ENCODE peak calls at places on chromosomes 3 and 15, in nine cellular contexts. C is fibroblast of lung, V is GM12865, G is upper lobe of right lung, M is mucosa of descending colon, F is neural crest cell, A is cardiac muscle cell, W is A549, H is cardiac fibroblast. B is an unnamed sample.

GRCh38 chr15:60913901-60914300 is 315.2 kb downstream of the RORA start:
- DNase-seq in C (no peak), V (no peak), G (no peak), M (no peak), F (no peak), A (no peak), W (no peak), H (no peak), B (no peak)

GRCh38 chr3:159619341-159619885 is 369.2 kb upstream of the IL12A start:
- DNase-seq in C (peak), V (no peak), G (no peak), M (no peak), F (no peak), A (peak), W (peak), H (peak), B (no peak)

GRCh38 chr3:163626753-163627152 is 1451.5 kb downstream of the SI start:
- DNase-seq in C (no peak), V (no peak), G (no peak), M (no peak), F (no peak), A (no peak), W (no peak), H (no peak), B (no peak)

GRCh38 chr3:122952509-122952908 is 75.1 kb downstream of the SEMA5B start:
- DNase-seq in C (no peak), V (peak), G (no peak), M (no peak), F (no peak), A (no peak), W (peak), H (peak), B (no peak)

GRCh38 chr3:186315581-186316354 is 46.3 kb downstream of the DGKG start:
- DNase-seq in C (peak), V (no peak), G (no peak), M (no peak), F (no peak), A (no peak), W (no peak), H (no peak), B (no peak)

GRCh38 chr3:187673012-187673411 is 2.8 kb upstream of the SST start:
- DNase-seq in C (peak), V (no peak), G (no peak), M (no peak), F (no peak), A (no peak), W (no peak), H (no peak), B (no peak)

GRCh38 chr3:40534283-40534682 is 9.5 kb downstream of the ZNF621 start:
- DNase-seq in C (no peak), V (no peak), G (no peak), M (no peak), F (no peak), A (no peak), W (no peak), H (no peak), B (no peak)

GRCh38 chr15:75775296-75776074 is 62.8 kb upstream of the CSPG4 start:
- DNase-seq in C (no peak), V (peak), G (no peak), M (no peak), F (no peak), A (no peak), W (peak), H (no peak), B (no peak)

GRCh38 chr3:32757618-32758374 is 60.0 kb upstream of the TRIM71 start:
- DNase-seq in C (no peak), V (no peak), G (no peak), M (no peak), F (no peak), A (no peak), W (no peak), H (no peak), B (no peak)

GRCh38 chr3:197338586-197338985 is 40.2 kb upstream of the DLG1 start:
- DNase-seq in C (no peak), V (no peak), G (no peak), M (no peak), F (no peak), A (no peak), W (no peak), H (no peak), B (no peak)

GRCh38 chr3:197335428-197336132 is 37.2 kb upstream of the DLG1 start:
- DNase-seq in C (peak), V (no peak), G (no peak), M (no peak), F (no peak), A (peak), W (no peak), H (no peak), B (no peak)

GRCh38 chr3:197337214-197337613 is 38.8 kb upstream of the DLG1 start:
- DNase-seq in C (no peak), V (no peak), G (no peak), M (no peak), F (no peak), A (no peak), W (no peak), H (no peak), B (no peak)

GRCh38 chr3:197336348-197336747 is 37.9 kb upstream of the DLG1 start:
- DNase-seq in C (no peak), V (no peak), G (no peak), M (no peak), F (no peak), A (no peak), W (no peak), H (no peak), B (no peak)

DNA sequence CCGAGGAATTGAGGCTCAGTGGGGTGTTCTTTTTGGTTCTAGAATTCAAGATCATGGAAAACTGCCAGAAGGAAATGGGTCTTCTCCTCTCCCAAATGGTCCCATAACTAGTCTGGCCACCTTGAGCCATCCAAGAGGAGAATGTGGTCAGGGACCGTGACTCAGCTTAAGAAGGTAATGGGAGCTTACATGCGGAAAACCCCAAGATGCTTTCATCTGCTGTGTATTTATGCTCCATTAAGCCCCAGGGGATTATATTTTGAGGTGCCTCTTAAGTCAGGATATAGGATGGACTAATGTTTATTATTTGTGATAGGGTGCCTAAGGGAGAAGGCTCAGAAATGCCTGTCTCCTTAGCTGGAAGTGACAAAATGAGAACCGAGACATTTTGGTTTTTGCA is 39.2 kb upstream of the DLG1 start:
- DNase-seq in C (peak), V (no peak), G (no peak), M (no peak), F (no peak), A (no peak), W (no peak), H (no peak), B (no peak)
- TF ChIP-seq CTCF in C (no peak), V (no peak), G (no peak), M (no peak), F (no peak), A (no peak), W (no peak), H (no peak), B (no peak)

GRCh38 chr3:182259579-182259978 is 533.7 kb upstream of the ATP11B start:
- DNase-seq in C (peak), V (no peak), G (no peak), M (no peak), F (peak), A (peak), W (no peak), H (peak), B (no peak)

GRCh38 chr3:182258538-182259177 is 534.6 kb upstream of the ATP11B start:
- DNase-seq in C (peak), V (peak), G (no peak), M (peak), F (no peak), A (peak), W (peak), H (peak), B (no peak)

GRCh38 chr3:182257361-182257760 is 535.9 kb upstream of the ATP11B start:
- DNase-seq in C (peak), V (no peak), G (no peak), M (no peak), F (no peak), A (no peak), W (no peak), H (no peak), B (no peak)

GRCh38 chr3:182255095-182255600 is 538.2 kb upstream of the ATP11B start:
- DNase-seq in C (no peak), V (no peak), G (no peak), M (no peak), F (no peak), A (no peak), W (no peak), H (no peak), B (no peak)

DNA sequence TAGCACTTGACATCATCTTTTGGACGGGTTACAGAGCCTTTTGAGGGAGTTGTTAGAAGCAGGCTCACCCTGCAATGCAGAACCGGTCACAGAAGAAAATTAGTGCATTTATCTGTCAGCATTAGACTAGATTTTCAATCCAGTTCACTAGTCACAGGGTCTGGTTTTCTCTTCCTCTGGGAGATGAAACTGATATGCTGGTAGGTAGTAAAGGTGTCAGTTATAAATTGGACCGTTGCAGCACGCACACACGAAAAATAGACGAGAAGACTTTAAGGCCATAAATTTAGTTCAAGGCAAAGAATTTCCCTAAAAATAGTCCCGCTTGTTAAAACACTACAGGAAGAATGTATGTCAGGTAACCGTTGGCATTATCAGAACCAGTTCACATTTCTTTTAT is 532.2 kb upstream of the ATP11B start:
- DNase-seq in C (no peak), V (no peak), G (no peak), M (no peak), F (no peak), A (no peak), W (no peak), H (no peak), B (no peak)
- TF ChIP-seq CTCF in C (no peak), V (no peak), G (no peak), M (no peak), F (no peak), A (no peak), W (no peak), H (no peak), B (no peak)

GRCh38 chr3:149975919-149976318 is 5.2 kb upstream of the PFN2 start:
- DNase-seq in C (no peak), V (peak), G (no peak), M (no peak), F (no peak), A (no peak), W (no peak), H (no peak), B (no peak)
- TF ChIP-seq CTCF in C (no peak), V (peak), G (no peak), M (no peak), F (no peak), A (no peak), W (no peak), H (no peak), B (peak)

DNA sequence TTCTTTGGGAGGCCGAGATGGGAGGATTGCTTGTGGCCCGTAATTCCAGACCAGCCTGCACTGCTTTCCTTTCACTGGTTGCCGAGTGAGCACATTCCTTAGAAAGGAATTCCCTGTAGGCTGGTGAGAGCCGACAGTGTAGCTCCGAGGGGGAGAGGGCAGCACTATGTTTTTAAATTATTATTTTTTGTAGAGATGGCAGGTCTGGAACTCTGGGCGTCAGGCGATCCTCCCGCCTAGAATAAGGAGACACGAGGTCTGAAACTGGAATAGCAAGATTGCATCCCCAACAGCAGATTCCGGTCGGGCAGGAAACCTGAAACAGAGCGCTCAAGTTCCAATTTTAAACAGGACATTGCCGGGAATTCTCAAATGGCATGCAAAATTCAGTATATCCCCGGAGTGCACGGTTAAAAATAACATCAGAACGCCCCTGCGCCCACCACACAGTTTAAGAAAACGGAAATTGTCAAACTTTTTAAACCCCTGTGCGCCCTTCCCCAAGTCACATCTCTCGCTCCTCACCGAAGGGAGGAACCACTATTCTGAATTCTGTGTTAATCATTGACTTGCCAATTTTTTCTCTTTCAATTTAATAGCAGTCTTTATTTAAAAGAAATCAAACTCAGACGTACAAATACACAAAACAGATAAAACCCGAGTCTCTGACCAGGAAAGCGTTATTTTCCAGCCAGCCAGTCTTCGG is 637 bp upstream of the RNU5B-1 start:
- DNase-seq in C (peak), V (peak), G (peak), M (peak), F (no peak), A (peak), W (peak), H (peak), B (no peak)
- TF ChIP-seq CTCF in C (no peak), V (no peak), G (no peak), M (no peak), F (peak), A (peak), W (peak), H (no peak), B (no peak)

GRCh38 chr3:15918988-15919387 is 121.2 kb upstream of the ANKRD28 start:
- DNase-seq in C (no peak), V (no peak), G (no peak), M (no peak), F (no peak), A (no peak), W (no peak), H (no peak), B (no peak)
- TF ChIP-seq CTCF in C (no peak), V (no peak), G (no peak), M (no peak), F (no peak), A (no peak), W (no peak), H (no peak), B (no peak)

DNA sequence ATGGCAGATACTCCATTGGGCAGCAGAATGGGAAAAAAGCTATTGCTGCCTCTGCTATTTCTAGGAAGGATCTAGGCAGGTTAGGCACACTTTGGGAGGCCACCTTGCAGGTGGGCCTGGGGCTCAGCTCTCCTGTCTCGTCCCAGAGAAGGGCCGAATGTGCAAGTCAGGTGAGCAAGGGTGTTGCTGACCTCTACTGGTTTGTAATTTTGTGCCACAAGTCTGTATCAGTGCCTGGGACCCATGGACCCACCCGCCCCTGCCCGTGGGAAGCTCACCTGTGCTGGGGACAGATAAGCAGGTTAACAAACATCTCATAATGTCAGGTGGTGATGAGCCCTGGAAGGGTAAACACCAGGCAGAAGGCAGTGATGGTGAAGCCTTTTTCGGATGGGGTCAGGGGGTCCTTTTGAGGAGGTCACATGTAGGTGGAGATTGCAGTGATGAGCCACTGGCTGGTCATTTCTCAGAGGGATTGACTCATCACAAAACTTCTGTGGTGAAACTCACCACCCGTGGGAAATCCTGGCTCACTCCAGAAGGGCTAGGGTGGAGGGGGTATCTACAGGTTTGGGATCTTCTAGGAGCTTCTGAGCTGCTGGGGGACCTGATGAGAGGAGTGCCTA is 161.3 kb downstream of the KLF13 start:
- DNase-seq in C (peak), V (peak), G (peak), M (peak), F (no peak), A (no peak), W (peak), H (no peak), B (peak)
- TF ChIP-seq CTCF in C (no peak), V (peak), G (no peak), M (no peak), F (no peak), A (no peak), W (peak), H (peak), B (peak)

DNA sequence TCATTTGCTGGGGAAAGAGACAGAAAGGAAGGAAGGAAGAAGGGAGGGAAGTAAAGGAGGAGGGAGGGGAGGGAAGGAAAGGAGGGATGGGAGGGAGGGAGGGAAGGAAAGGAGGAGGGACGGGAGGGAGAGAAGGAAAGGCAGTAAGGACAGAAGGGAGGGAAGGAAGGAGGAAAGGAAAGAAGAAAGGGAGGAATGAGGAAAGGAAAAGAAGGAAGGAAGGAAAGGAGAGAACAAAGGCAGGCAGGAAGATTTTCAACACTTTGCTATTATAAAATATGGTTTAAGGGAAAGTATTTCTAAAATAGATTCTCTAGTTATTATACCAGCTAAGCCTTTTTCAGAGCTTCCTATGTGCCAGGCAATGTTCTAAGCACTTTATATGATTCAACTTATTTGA is 278.0 kb upstream of the LYSMD4 start:
- DNase-seq in C (no peak), V (no peak), G (no peak), M (no peak), F (no peak), A (no peak), W (no peak), H (no peak), B (no peak)
- TF ChIP-seq CTCF in C (no peak), V (no peak), G (no peak), M (no peak), F (no peak), A (no peak), W (no peak), H (no peak), B (no peak)

GRCh38 chr3:68943753-68944500 is 11.6 kb upstream of the TAFA4 start:
- DNase-seq in C (no peak), V (no peak), G (no peak), M (no peak), F (no peak), A (no peak), W (no peak), H (no peak), B (no peak)
- TF ChIP-seq CTCF in C (no peak), V (no peak), G (no peak), M (no peak), F (no peak), A (no peak), W (no peak), H (no peak), B (no peak)